ENCODE peak calls at places on chromosomes 4 and X, in six cellular contexts. One of them, this sample, is unnamed.

GRCh38 chr4:47838445-47838844 is 578 bp upstream of the CORIN start:
- DNase-seq in AG10803: no peak
- DNase-seq in OCI-LY7: no peak
- DNase-seq in upper lobe of right lung: no peak
- DNase-seq in tibial nerve: no peak
- DNase-seq in astrocyte: no peak
- DNase-seq in this sample: no peak

GRCh38 chr4:6779667-6780565 is 2.6 kb upstream of the KIAA0232 start:
- DNase-seq in tibial nerve: no peak
- DNase-seq in astrocyte: no peak
- DNase-seq in upper lobe of right lung: no peak
- DNase-seq in AG10803: peak; percentile 48
- DNase-seq in OCI-LY7: no peak
- DNase-seq in this sample: no peak

GRCh38 chr4:154348657-154349056 is 142.9 kb downstream of the DCHS2 start:
- DNase-seq in astrocyte: no peak
- DNase-seq in OCI-LY7: peak; percentile 1
- DNase-seq in AG10803: no peak
- DNase-seq in tibial nerve: no peak
- DNase-seq in upper lobe of right lung: no peak
- DNase-seq in this sample: no peak

GRCh38 chr4:40482985-40483647 is 146.5 kb downstream of the RBM47 start:
- DNase-seq in astrocyte: no peak
- DNase-seq in OCI-LY7: no peak
- DNase-seq in tibial nerve: no peak
- DNase-seq in AG10803: no peak
- DNase-seq in upper lobe of right lung: no peak
- DNase-seq in this sample: no peak

GRCh38 chrX:106863697-106864096 is 39.4 kb downstream of the RIPPLY1 start:
- DNase-seq in AG10803: no peak
- DNase-seq in astrocyte: no peak
- DNase-seq in OCI-LY7: no peak
- DNase-seq in tibial nerve: no peak
- DNase-seq in upper lobe of right lung: no peak
- DNase-seq in this sample: no peak

GRCh38 chr4:67871867-67872266 is 11.9 kb downstream of the TMPRSS11D start:
- DNase-seq in astrocyte: peak; percentile 28
- DNase-seq in upper lobe of right lung: no peak
- DNase-seq in OCI-LY7: peak; percentile 21
- DNase-seq in AG10803: peak; percentile 59
- DNase-seq in tibial nerve: no peak
- DNase-seq in this sample: peak; percentile 66

GRCh38 chr4:169270810-169271691 is at the start of gene SH3RF1:
- DNase-seq in upper lobe of right lung: peak; percentile 94
- DNase-seq in astrocyte: peak; percentile 74
- DNase-seq in tibial nerve: peak; percentile 87
- DNase-seq in OCI-LY7: no peak
- DNase-seq in AG10803: peak; percentile 94
- DNase-seq in this sample: peak; percentile 80

GRCh38 chrX:130172127-130172834 is 519 bp downstream of the RAB33A start:
- DNase-seq in astrocyte: no peak
- DNase-seq in upper lobe of right lung: no peak
- DNase-seq in OCI-LY7: no peak
- DNase-seq in tibial nerve: no peak
- DNase-seq in AG10803: no peak
- DNase-seq in this sample: no peak

GRCh38 chr4:154989511-154989910 is 208.4 kb downstream of the RBM46 start:
- DNase-seq in tibial nerve: no peak
- DNase-seq in AG10803: no peak
- DNase-seq in upper lobe of right lung: no peak
- DNase-seq in OCI-LY7: no peak
- DNase-seq in astrocyte: no peak
- DNase-seq in this sample: no peak

GRCh38 chr4:24969486-24969885 is 56.6 kb upstream of the CCDC149 start:
- DNase-seq in tibial nerve: no peak
- DNase-seq in AG10803: no peak
- DNase-seq in upper lobe of right lung: no peak
- DNase-seq in astrocyte: no peak
- DNase-seq in OCI-LY7: no peak
- DNase-seq in this sample: no peak

GRCh38 chrX:23953908-23954269 is 46.1 kb downstream of the CXorf58 start:
- DNase-seq in AG10803: no peak
- DNase-seq in OCI-LY7: peak; percentile 26
- DNase-seq in astrocyte: no peak
- DNase-seq in tibial nerve: no peak
- DNase-seq in upper lobe of right lung: no peak
- DNase-seq in this sample: no peak
- H3K4me3 ChIP-seq in AG10803: no peak overlapping the region
- H3K4me3 ChIP-seq in OCI-LY7: peak overlapping the region; percentile 53
- H3K4me3 ChIP-seq in astrocyte: no peak overlapping the region
- H3K4me3 ChIP-seq in tibial nerve: no peak overlapping the region
- H3K4me3 ChIP-seq in upper lobe of right lung: no peak overlapping the region
- H3K4me3 ChIP-seq in this sample: no peak overlapping the region

GRCh38 chr4:147407261-147408045 is 73.4 kb upstream of the EDNRA start:
- DNase-seq in OCI-LY7: no peak
- DNase-seq in tibial nerve: no peak
- DNase-seq in upper lobe of right lung: no peak
- DNase-seq in AG10803: no peak
- DNase-seq in astrocyte: peak; percentile 59
- DNase-seq in this sample: no peak
- TF ChIP-seq CTCF in OCI-LY7: peak; percentile 62
- TF ChIP-seq CTCF in tibial nerve: no peak
- TF ChIP-seq CTCF in upper lobe of right lung: peak; percentile 20
- TF ChIP-seq CTCF in AG10803: peak; percentile 39
- TF ChIP-seq CTCF in astrocyte: peak; percentile 15
- TF ChIP-seq CTCF in this sample: peak; percentile 25

GRCh38 chr4:138903185-138903584 is 112.4 kb upstream of the NOCT start:
- DNase-seq in tibial nerve: no peak
- DNase-seq in astrocyte: no peak
- DNase-seq in OCI-LY7: no peak
- DNase-seq in upper lobe of right lung: no peak
- DNase-seq in AG10803: no peak
- DNase-seq in this sample: no peak

GRCh38 chr4:138897818-138898226 is 117.8 kb upstream of the NOCT start:
- DNase-seq in AG10803: peak; percentile 60
- DNase-seq in tibial nerve: no peak
- DNase-seq in astrocyte: peak; percentile 98
- DNase-seq in OCI-LY7: no peak
- DNase-seq in upper lobe of right lung: no peak
- DNase-seq in this sample: peak; percentile 87

GRCh38 chr4:138898282-138898681 is 117.3 kb upstream of the NOCT start:
- DNase-seq in upper lobe of right lung: no peak
- DNase-seq in OCI-LY7: no peak
- DNase-seq in astrocyte: peak; percentile 71
- DNase-seq in tibial nerve: no peak
- DNase-seq in AG10803: peak; percentile 31
- DNase-seq in this sample: peak; percentile 67

GRCh38 chr4:138899999-138900398 is 115.6 kb upstream of the NOCT start:
- DNase-seq in astrocyte: no peak
- DNase-seq in AG10803: no peak
- DNase-seq in upper lobe of right lung: no peak
- DNase-seq in OCI-LY7: no peak
- DNase-seq in tibial nerve: no peak
- DNase-seq in this sample: no peak

DNA sequence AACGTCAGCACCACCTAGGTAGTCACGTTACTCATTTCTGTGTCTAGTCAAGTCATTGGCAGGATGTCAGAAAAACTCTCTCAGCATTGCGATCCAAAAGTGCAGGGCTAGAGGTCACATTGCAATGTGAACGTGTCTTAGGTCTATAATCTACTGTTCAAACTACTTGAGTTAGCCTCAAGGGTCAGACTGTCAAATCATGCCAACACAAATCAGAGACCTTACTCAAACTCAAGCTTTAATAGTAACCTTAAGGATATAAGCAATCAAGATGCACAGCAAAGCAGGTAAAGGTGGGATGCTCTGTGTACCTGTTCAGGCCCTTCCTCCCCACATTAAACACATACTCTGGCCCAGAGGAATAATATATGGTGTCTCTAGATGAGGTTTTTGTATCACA is 114.4 kb upstream of the NOCT start:
- DNase-seq in tibial nerve: no peak
- DNase-seq in upper lobe of right lung: no peak
- DNase-seq in AG10803: no peak
- DNase-seq in OCI-LY7: no peak
- DNase-seq in astrocyte: no peak
- DNase-seq in this sample: no peak
- H3K4me3 ChIP-seq in tibial nerve: no peak overlapping the region
- H3K4me3 ChIP-seq in upper lobe of right lung: no peak overlapping the region
- H3K4me3 ChIP-seq in AG10803: no peak overlapping the region
- H3K4me3 ChIP-seq in OCI-LY7: no peak overlapping the region
- H3K4me3 ChIP-seq in astrocyte: no peak overlapping the region
- H3K4me3 ChIP-seq in this sample: no peak overlapping the region

DNA sequence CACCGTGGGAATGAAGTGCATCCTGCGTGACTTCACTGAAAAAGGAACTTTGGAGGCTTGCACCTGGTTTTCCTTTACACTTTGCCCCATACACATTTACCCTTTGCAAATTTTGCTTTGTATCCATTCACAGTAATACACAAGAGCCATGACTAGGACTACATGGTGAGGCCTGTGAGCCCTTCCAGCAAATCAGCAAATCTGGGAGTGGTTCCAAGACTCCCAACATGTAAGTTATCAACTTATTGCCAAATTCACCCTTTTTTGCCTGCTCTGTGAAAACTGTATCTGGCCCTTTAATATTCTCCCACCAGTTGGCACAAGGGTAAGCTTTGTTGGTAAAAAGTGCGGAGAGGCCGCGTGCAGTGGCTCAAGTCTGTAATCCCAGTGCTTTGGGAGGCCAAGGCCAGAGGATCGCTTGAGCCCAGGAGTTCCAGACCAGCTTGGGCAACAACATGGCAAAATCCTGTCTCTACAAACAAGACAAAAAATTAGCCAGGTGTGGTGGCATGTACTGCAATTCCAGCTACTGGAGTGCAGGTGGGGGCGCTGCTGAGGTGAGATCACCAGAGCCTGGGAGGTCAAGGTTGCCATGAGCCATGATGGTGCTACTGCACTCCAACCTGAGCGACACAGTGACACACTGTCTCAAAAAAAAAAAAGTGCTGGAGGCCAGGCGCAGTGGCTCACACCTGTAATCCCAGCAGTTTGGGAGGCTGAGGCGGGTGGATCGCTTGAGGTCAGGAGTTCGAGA is 5.0 kb downstream of the PRMT9 start:
- DNase-seq in astrocyte: no peak
- DNase-seq in upper lobe of right lung: no peak
- DNase-seq in OCI-LY7: peak; percentile 14
- DNase-seq in AG10803: peak; percentile 20
- DNase-seq in tibial nerve: no peak
- DNase-seq in this sample: peak; percentile 51
- TF ChIP-seq CTCF in astrocyte: no peak
- TF ChIP-seq CTCF in upper lobe of right lung: no peak
- TF ChIP-seq CTCF in OCI-LY7: peak; percentile 61
- TF ChIP-seq CTCF in AG10803: no peak
- TF ChIP-seq CTCF in tibial nerve: no peak
- TF ChIP-seq CTCF in this sample: no peak